ENCODE peak calls at places on chromosomes 3 and 15, in seven cellular contexts. N, K, Q, R, P, Y and O are unnamed samples. For H3K4me1, the result is how much of the 10 kb centered on the place peaks cover.

GRCh38 chr3:43770426-43771103 is 79.8 kb downstream of the ABHD5 start:
- DNase-seq in K (peak), Y (no peak), R (peak), Q (peak), P (peak), N (peak), O (no peak)

GRCh38 chr3:148211725-148212124 is 486.0 kb upstream of the AGTR1 start:
- DNase-seq in K (peak), Q (peak), N (no peak), Y (peak), R (no peak), P (no peak), O (no peak)

GRCh38 chr3:12193485-12194165 is 34.9 kb upstream of the TIMP4 start:
- DNase-seq in N (peak), Y (peak), R (no peak), P (no peak), K (peak), Q (peak), O (no peak)

GRCh38 chr15:83992356-83993031 is 243.1 kb upstream of the GOLGA6L4 start:
- DNase-seq in R (no peak), P (no peak), K (no peak), Y (no peak), N (no peak), Q (no peak), O (no peak)

GRCh38 chr15:65263313-65263712 is 23.4 kb downstream of the PARP16 start:
- DNase-seq in P (no peak), K (no peak), Q (no peak), R (no peak), N (no peak), Y (no peak), O (no peak)

GRCh38 chr3:185714085-185714484 is 110.8 kb downstream of the IGF2BP2 start:
- DNase-seq in N (no peak), R (no peak), K (no peak), P (no peak), Q (no peak), Y (no peak), O (no peak)

GRCh38 chr3:131370935-131371698 is 10.5 kb upstream of the NUDT16 start:
- DNase-seq in K (no peak), Q (no peak), Y (no peak), P (no peak), N (no peak), R (no peak), O (no peak)

GRCh38 chr15:29437888-29438713 is 168.5 kb upstream of the NSMCE3 start:
- DNase-seq in N (no peak), R (no peak), Q (no peak), K (no peak), Y (no peak), P (no peak), O (no peak)

GRCh38 chr3:124663690-124664089 is 66.6 kb upstream of the UMPS start:
- DNase-seq in Y (peak), N (no peak), K (no peak), P (no peak), Q (peak), R (no peak), O (no peak)
- H3K27ac ChIP-seq in Y (no peak), N (no peak), K (no peak), P (no peak), Q (no peak), R (no peak), O (no peak)

GRCh38 chr15:99578809-99579208 is 13.0 kb downstream of the MEF2A start:
- DNase-seq in Q (no peak), R (no peak), Y (no peak), K (no peak), N (no peak), P (no peak), O (no peak)
- H3K4me1 ChIP-seq in Q (half or more), R (under half), Y (under half), K (under half), N (under half), P (under half), O (under half)

GRCh38 chr3:179732661-179733348 is 80.0 kb downstream of the USP13 start:
- DNase-seq in P (no peak), Q (no peak), R (no peak), N (no peak), Y (no peak), K (peak), O (no peak)

GRCh38 chr3:179735321-179735720 is 82.5 kb downstream of the USP13 start:
- DNase-seq in K (no peak), Y (no peak), R (no peak), N (no peak), Q (no peak), P (no peak), O (no peak)

GRCh38 chr3:179734497-179735281 is 81.8 kb downstream of the USP13 start:
- DNase-seq in Y (no peak), R (no peak), K (no peak), N (no peak), Q (no peak), P (no peak), O (no peak)

GRCh38 chr3:179731544-179731943 is 78.7 kb downstream of the USP13 start:
- DNase-seq in R (no peak), Y (no peak), N (no peak), Q (no peak), K (no peak), P (no peak), O (no peak)

DNA sequence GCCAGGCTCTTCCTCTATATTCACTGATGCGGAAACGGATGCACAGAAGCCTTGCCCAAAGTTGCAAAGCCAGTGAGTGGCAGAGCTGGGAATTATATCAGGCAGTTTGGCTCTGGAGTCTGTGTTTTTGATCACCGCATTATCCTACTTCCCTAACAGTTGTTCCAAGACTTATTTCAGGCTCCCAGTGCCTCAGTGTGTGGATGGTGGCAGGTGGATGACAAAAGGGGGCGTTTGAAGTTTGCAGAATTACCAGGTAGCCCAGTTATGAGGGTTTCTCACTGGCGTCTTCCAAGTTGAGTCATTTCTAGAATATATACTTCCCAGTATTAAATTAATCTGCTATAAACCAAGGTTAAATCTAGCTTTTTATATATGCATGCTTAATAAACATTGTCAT is 81.0 kb downstream of the USP13 start:
- DNase-seq in P (no peak), N (no peak), Y (no peak), R (no peak), Q (no peak), K (no peak), O (no peak)
- H3K27ac ChIP-seq in P (no peak), N (no peak), Y (no peak), R (no peak), Q (no peak), K (no peak), O (no peak)

GRCh38 chr3:194913281-194913680 is 227.6 kb downstream of the FAM43A start:
- DNase-seq in Y (no peak), Q (no peak), N (no peak), K (no peak), R (no peak), P (no peak), O (no peak)
- H3K4me1 ChIP-seq in Y (under half), Q (under half), N (under half), K (under half), R (under half), P (under half), O (under half)

DNA sequence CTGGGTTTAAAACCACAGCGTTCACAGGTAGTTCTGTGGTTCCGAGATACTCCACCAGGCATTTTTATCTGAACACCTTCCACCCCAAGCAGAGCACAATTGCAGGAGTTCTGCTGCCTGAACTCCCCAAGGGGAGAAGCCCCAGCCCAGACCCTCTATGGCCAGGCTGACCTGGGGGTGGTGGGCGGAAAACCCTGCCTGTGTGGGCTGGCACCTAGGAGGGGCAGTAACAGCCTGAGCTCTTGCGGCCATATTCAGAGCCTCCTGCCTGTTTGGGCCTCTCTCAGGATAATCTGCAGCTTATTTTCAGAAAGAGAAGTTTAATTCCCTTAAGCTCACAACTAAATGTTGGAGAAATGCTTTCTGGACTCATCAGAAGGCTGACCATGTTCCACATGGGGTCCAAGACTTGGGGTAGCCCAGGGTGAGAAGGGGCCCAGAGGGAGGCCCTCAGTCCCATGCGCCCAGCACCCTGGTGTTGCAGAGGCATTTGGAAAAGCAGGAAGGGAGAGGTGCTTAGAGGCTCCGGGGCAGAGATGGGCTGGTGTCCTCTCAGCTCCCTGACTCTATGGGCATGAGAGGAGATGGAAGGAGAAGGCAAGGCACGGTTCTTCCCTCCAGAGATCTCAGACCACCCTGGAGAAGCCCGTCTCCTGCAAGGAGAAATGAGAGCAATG is 195.6 kb upstream of the TPM1 start:
- DNase-seq in Q (no peak), R (no peak), K (no peak), N (no peak), P (no peak), Y (no peak), O (peak)
- H3K27ac ChIP-seq in Q (no peak), R (no peak), K (no peak), N (no peak), P (no peak), Y (no peak), O (no peak)

DNA sequence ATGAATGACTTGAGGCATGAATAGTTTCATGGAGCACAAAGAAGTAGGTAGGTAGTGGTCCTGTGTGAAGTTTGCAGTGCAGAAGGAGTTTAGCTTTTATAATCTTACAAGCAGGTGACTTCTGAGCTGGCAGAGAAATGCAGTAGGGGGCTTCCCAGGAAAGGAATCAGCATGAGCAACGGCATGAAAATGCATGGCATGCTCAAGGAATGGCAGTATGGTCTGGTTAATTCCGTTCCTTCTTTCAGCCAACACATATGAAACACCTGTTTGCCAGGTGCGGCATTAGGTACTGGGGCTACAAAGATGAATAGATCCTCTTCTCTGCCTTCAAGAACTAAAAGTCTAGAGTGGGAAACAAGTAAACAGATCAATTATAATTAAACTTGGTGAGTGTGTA is 138.0 kb upstream of the BHLHE40 start:
- DNase-seq in K (no peak), N (no peak), Y (no peak), Q (no peak), P (no peak), R (no peak), O (no peak)
- H3K4me1 ChIP-seq in K (under half), N (under half), Y (under half), Q (under half), P (under half), R (under half), O (under half)

DNA sequence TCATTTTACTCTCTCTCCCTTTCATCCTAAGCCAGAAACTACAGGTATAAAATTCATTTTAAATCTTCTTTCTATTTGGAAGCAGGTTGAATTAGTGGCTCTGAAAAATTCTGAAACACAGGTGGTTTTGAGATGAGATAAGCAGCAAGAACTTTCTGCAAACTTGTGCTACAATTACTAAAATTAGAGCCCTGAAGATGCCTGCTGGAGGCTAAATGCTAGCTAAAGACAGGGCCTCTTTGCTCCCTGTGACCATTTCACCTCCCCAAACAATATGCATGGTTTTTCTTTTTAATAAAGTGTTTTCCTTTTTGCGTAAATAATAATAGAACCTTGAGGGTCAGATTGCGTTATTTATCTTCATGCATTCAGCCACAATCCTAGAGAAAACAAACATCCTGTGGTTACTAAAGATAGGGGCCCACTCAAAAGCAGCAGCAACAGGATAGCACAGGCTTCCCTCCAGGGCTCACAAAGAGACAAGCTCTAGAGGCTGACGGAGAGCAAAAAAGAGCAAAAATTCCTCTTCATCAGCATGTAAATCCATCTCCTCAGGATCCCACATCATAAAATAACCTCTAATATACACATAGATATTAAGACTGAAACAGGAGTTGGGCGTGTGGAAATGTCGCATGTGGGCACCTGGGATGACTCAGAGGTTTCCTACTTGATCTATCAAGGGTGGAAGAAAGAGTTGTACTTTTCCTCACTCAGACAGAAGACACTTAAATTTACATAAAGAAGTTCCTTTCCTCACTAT is 26.5 kb upstream of the CP start:
- DNase-seq in K (no peak), R (no peak), Y (peak), N (peak), Q (peak), P (no peak), O (no peak)
- H3K27ac ChIP-seq in K (no peak), R (no peak), Y (no peak), N (peak), Q (peak), P (no peak), O (no peak)

GRCh38 chr15:85399627-85400026 is 19.2 kb downstream of the AKAP13 start:
- DNase-seq in K (no peak), R (no peak), N (no peak), Q (no peak), P (no peak), Y (no peak), O (no peak)
- H3K4me1 ChIP-seq in K (under half), R (under half), N (under half), Q (under half), P (under half), Y (under half), O (under half)